ENCODE peak calls at places on chromosomes 6 and 20, in ten cellular contexts. O is sciatic nerve; M is skeletal muscle cell; D is NCI-H1048; E is KBM-7; P is M059J; W is effector memory CD4-positive, alpha-beta T cell; Y is tibial artery; K is A172; H is activated naive CD4-positive, alpha-beta T cell treated with anti-CD3 and anti-CD28 coated beads, Interleukin-2, amount 10 ng/mL, durations not matched to agents 7 days and 5 days. X is an unnamed sample.

GRCh38 chr20:45311589-45312211 is 3.6 kb upstream of the MATN4 start:
- DNase-seq in E (peak), W (peak), K (no peak), P (peak), H (peak), O (peak), D (no peak), Y (no peak), M (no peak), X (peak)

GRCh38 chr20:61886721-61887658 is 178.7 kb downstream of the TAF4 start:
- DNase-seq in P (no peak), E (peak), K (no peak), W (no peak), M (peak), O (no peak), Y (no peak), D (no peak), H (peak), X (no peak)

GRCh38 chr20:52031574-52032303 is 159.8 kb downstream of the ZFP64 start:
- DNase-seq in K (peak), D (no peak), O (no peak), M (peak), H (no peak), P (peak), Y (no peak), W (no peak), E (peak), X (no peak)

GRCh38 chr20:57505991-57506390 is 18.9 kb downstream of the CTCFL start:
- DNase-seq in P (no peak), M (no peak), D (no peak), W (no peak), Y (no peak), E (no peak), O (no peak), K (no peak), H (no peak), X (no peak)

GRCh38 chr20:62408640-62409039 is 1.6 kb upstream of the CABLES2 start:
- DNase-seq in M (no peak), W (no peak), E (no peak), H (no peak), Y (no peak), D (no peak), P (no peak), K (no peak), O (no peak), X (no peak)

GRCh38 chr6:127347188-127347587 is 3.8 kb upstream of the ECHDC1 start:
- DNase-seq in Y (no peak), K (no peak), H (no peak), O (no peak), M (peak), E (no peak), W (no peak), P (no peak), D (no peak), X (no peak)

GRCh38 chr6:137112067-137112355 is 61.4 kb downstream of the IL22RA2 start:
- DNase-seq in O (no peak), H (no peak), M (peak), D (no peak), W (no peak), E (no peak), Y (no peak), P (peak), K (peak), X (no peak)

GRCh38 chr6:107730683-107731314 is 93.3 kb downstream of the SCML4 start:
- DNase-seq in E (no peak), O (no peak), K (no peak), M (no peak), D (no peak), W (no peak), P (no peak), H (peak), Y (no peak), X (no peak)

GRCh38 chr20:33875055-33875454 is 63.9 kb downstream of the CHMP4B start:
- DNase-seq in W (no peak), D (no peak), K (no peak), M (no peak), H (no peak), P (no peak), O (no peak), E (peak), Y (no peak), X (no peak)

GRCh38 chr6:30814137-30815084 is 69.9 kb upstream of the DDR1 start:
- DNase-seq in H (peak), O (no peak), E (no peak), P (peak), W (peak), D (no peak), Y (no peak), M (no peak), K (peak), X (no peak)

GRCh38 chr6:151240036-151240685 is 394 bp downstream of the AKAP12 start:
- DNase-seq in D (no peak), K (peak), H (peak), W (no peak), M (peak), Y (peak), E (peak), P (peak), O (peak), X (no peak)

GRCh38 chr20:50189681-50190250 is 864 bp upstream of the CEBPB start:
- DNase-seq in O (peak), Y (no peak), M (no peak), D (no peak), E (no peak), K (no peak), H (peak), P (peak), W (peak), X (peak)

GRCh38 chr20:45059022-45059728 is 41.8 kb downstream of the KCNS1 start:
- DNase-seq in M (no peak), Y (no peak), W (no peak), E (no peak), P (peak), H (no peak), O (no peak), D (no peak), K (peak), X (no peak)

GRCh38 chr20:49132995-49133451 is 55.1 kb downstream of the STAU1 start:
- DNase-seq in P (peak), H (no peak), O (no peak), M (peak), E (peak), W (no peak), Y (no peak), K (peak), D (no peak), X (peak)

GRCh38 chr20:56166781-56167465 is 81.6 kb upstream of the MC3R start:
- DNase-seq in O (no peak), K (no peak), M (no peak), D (no peak), E (no peak), H (no peak), Y (no peak), P (peak), W (no peak), X (no peak)

GRCh38 chr20:53214392-53214791 is 242.2 kb downstream of the TSHZ2 start:
- DNase-seq in D (no peak), E (no peak), K (no peak), M (no peak), O (no peak), P (no peak), H (no peak), W (no peak), Y (no peak), X (no peak)

GRCh38 chr6:73515204-73516101 is 5.4 kb downstream of the EEF1A1 start:
- DNase-seq in P (peak), E (peak), D (no peak), Y (peak), K (peak), H (peak), O (no peak), W (peak), M (peak), X (peak)

GRCh38 chr6:147546501-147547368 is 38.2 kb downstream of the SAMD5 start:
- DNase-seq in P (no peak), Y (no peak), H (no peak), D (no peak), E (no peak), M (no peak), W (no peak), O (no peak), K (no peak), X (no peak)

GRCh38 chr6:90478278-90478677 is 108.6 kb downstream of the MAP3K7 start:
- DNase-seq in E (no peak), W (no peak), Y (no peak), M (no peak), D (no peak), O (no peak), K (no peak), H (peak), P (no peak), X (no peak)

GRCh38 chr6:21438237-21438985 is 155.1 kb upstream of the SOX4 start:
- DNase-seq in P (peak), M (no peak), O (no peak), E (peak), W (no peak), Y (no peak), H (peak), D (no peak), K (no peak), X (no peak)

GRCh38 chr6:73537677-73538076 is 16.8 kb upstream of the EEF1A1 start:
- DNase-seq in K (no peak), E (no peak), D (no peak), M (no peak), P (no peak), Y (no peak), H (no peak), W (no peak), O (no peak), X (no peak)

GRCh38 chr6:44043479-44044153 is 83.6 kb downstream of the MRPL14 start:
- DNase-seq in P (peak), D (no peak), H (no peak), O (peak), W (no peak), Y (no peak), E (no peak), K (no peak), M (no peak), X (no peak)

GRCh38 chr6:42226251-42227143 is 8.8 kb upstream of the MRPS10 start:
- DNase-seq in K (peak), P (peak), H (no peak), W (no peak), M (no peak), D (no peak), E (no peak), O (no peak), Y (no peak), X (no peak)

GRCh38 chr6:1917628-1918371 is 308.1 kb downstream of the FOXC1 start:
- DNase-seq in E (no peak), K (peak), D (no peak), P (peak), W (no peak), O (no peak), H (peak), Y (no peak), M (peak), X (no peak)

GRCh38 chr6:135008941-135009290 is 45.7 kb downstream of the HBS1L start:
- DNase-seq in E (no peak), O (no peak), M (no peak), W (no peak), Y (no peak), P (no peak), K (no peak), D (no peak), H (no peak), X (no peak)

GRCh38 chr6:111706841-111707391 is 101.2 kb upstream of the TRAF3IP2 start:
- DNase-seq in H (no peak), P (no peak), D (no peak), Y (no peak), K (no peak), W (no peak), E (peak), O (no peak), M (no peak), X (no peak)

X was measured in effector CD4-positive, alpha-beta T cell.